ENCODE peak calls at places on chromosome 18, in ten cellular contexts. Q, A, K, O, J, G, X, M, I and H are unnamed samples. For H3K4me1 and H3K9me3, the result is how much of the 10 kb centered on the place peaks cover.

GRCh38 chr18:13455960-13456471 is 237.5 kb downstream of the LDLRAD4 start:
- DNase-seq in Q (no peak), A (no peak), K (no peak), O (no peak), J (no peak), G (no peak), X (no peak), M (no peak), I (peak), H (peak)

GRCh38 chr18:48023334-48024008 is 93.0 kb upstream of the SMAD2 start:
- DNase-seq in Q (peak), A (no peak), K (peak), O (peak), J (no peak), G (peak), X (peak), M (no peak), I (peak), H (no peak)

GRCh38 chr18:7133181-7133580 is 15.6 kb upstream of the LAMA1 start:
- DNase-seq in Q (peak), A (no peak), K (peak), O (no peak), J (no peak), G (no peak), X (no peak), M (no peak), I (no peak), H (no peak)

GRCh38 chr18:13660510-13660909 is 65.8 kb downstream of the FAM210A start:
- DNase-seq in Q (peak), A (peak), K (no peak), O (no peak), J (no peak), G (no peak), X (no peak), M (no peak), I (peak), H (no peak)

GRCh38 chr18:59021500-59021899 is 118.2 kb upstream of the SEC11C start:
- DNase-seq in Q (no peak), A (no peak), K (no peak), O (peak), J (no peak), G (no peak), X (peak), M (no peak), I (peak), H (no peak)

GRCh38 chr18:31760695-31761094 is at the start of gene SLC25A52:
- DNase-seq in Q (no peak), A (no peak), K (no peak), O (no peak), J (no peak), G (no peak), X (no peak), M (no peak), I (no peak), H (no peak)

GRCh38 chr18:58565021-58565420 is 63.9 kb downstream of the ALPK2 start:
- DNase-seq in Q (no peak), A (no peak), K (no peak), O (no peak), J (no peak), G (no peak), X (no peak), M (peak), I (no peak), H (no peak)

GRCh38 chr18:36950960-36951359 is 122.0 kb downstream of the KIAA1328 start:
- DNase-seq in Q (no peak), A (no peak), K (no peak), O (no peak), J (no peak), G (no peak), X (no peak), M (no peak), I (no peak), H (no peak)

GRCh38 chr18:78246041-78246440 is 733.6 kb upstream of the SALL3 start:
- DNase-seq in Q (no peak), A (no peak), K (no peak), O (no peak), J (no peak), G (no peak), X (no peak), M (no peak), I (no peak), H (no peak)

GRCh38 chr18:6219116-6219717 is 195.5 kb downstream of the L3MBTL4 start:
- DNase-seq in Q (peak), A (no peak), K (peak), O (peak), J (no peak), G (no peak), X (no peak), M (no peak), I (peak), H (no peak)

GRCh38 chr18:46632401-46633089 is 24.5 kb downstream of the LOXHD1 start:
- DNase-seq in Q (peak), A (no peak), K (peak), O (no peak), J (no peak), G (peak), X (no peak), M (no peak), I (no peak), H (no peak)

GRCh38 chr18:29012364-29012763 is 835.4 kb upstream of the CDH2 start:
- DNase-seq in Q (no peak), A (no peak), K (no peak), O (no peak), J (no peak), G (no peak), X (no peak), M (no peak), I (no peak), H (no peak)

GRCh38 chr18:58315739-58316215 is 271.8 kb downstream of the NEDD4L start:
- DNase-seq in Q (peak), A (no peak), K (no peak), O (no peak), J (no peak), G (peak), X (no peak), M (no peak), I (peak), H (no peak)

GRCh38 chr18:59054892-59055291 is 84.8 kb upstream of the SEC11C start:
- DNase-seq in Q (peak), A (peak), K (no peak), O (no peak), J (no peak), G (no peak), X (peak), M (no peak), I (no peak), H (no peak)

GRCh38 chr18:44178476-44178875 is 502.2 kb upstream of the SETBP1 start:
- DNase-seq in Q (no peak), A (peak), K (no peak), O (no peak), J (no peak), G (no peak), X (no peak), M (peak), I (no peak), H (no peak)

GRCh38 chr18:39406941-39407340 is 1841.3 kb upstream of the CELF4 start:
- DNase-seq in Q (no peak), A (no peak), K (no peak), O (no peak), J (no peak), G (no peak), X (no peak), M (no peak), I (no peak), H (no peak)

GRCh38 chr18:45901654-45902210 is 65.4 kb downstream of the EPG5 start:
- DNase-seq in Q (peak), A (no peak), K (no peak), O (no peak), J (no peak), G (no peak), X (no peak), M (no peak), I (no peak), H (no peak)

GRCh38 chr18:12287131-12287681 is 20.8 kb upstream of the TUBB6 start:
- DNase-seq in Q (no peak), A (no peak), K (no peak), O (peak), J (no peak), G (peak), X (no peak), M (no peak), I (no peak), H (no peak)

GRCh38 chr18:69934866-69935265 is 12.8 kb downstream of the CD226 start:
- DNase-seq in Q (no peak), A (no peak), K (no peak), O (no peak), J (no peak), G (no peak), X (no peak), M (no peak), I (no peak), H (no peak)

GRCh38 chr18:12307251-12307736 is 747 bp upstream of the TUBB6 start:
- DNase-seq in Q (peak), A (peak), K (peak), O (peak), J (no peak), G (peak), X (no peak), M (no peak), I (peak), H (no peak)

GRCh38 chr18:1034971-1035370 is 130.3 kb downstream of the ADCYAP1 start:
- DNase-seq in Q (no peak), A (no peak), K (no peak), O (no peak), J (no peak), G (no peak), X (no peak), M (no peak), I (no peak), H (no peak)

GRCh38 chr18:57002627-57003026 is 144.3 kb upstream of the BOD1L2 start:
- DNase-seq in Q (no peak), A (no peak), K (no peak), O (no peak), J (no peak), G (no peak), X (no peak), M (no peak), I (no peak), H (no peak)

GRCh38 chr18:38450876-38451275 is 885.3 kb upstream of the CELF4 start:
- DNase-seq in Q (peak), A (no peak), K (no peak), O (no peak), J (no peak), G (no peak), X (no peak), M (no peak), I (no peak), H (no peak)

GRCh38 chr18:8960740-8961657 is 141.5 kb upstream of the NDUFV2 start:
- DNase-seq in Q (peak), A (no peak), K (peak), O (no peak), J (no peak), G (peak), X (no peak), M (no peak), I (no peak), H (no peak)

GRCh38 chr18:79512461-79513380 is 117.0 kb downstream of the NFATC1 start:
- DNase-seq in Q (no peak), A (peak), K (no peak), O (no peak), J (no peak), G (no peak), X (peak), M (peak), I (no peak), H (no peak)

GRCh38 chr18:75437979-75438378 is 10.5 kb upstream of the SMIM21 start:
- DNase-seq in Q (no peak), A (no peak), K (no peak), O (no peak), J (no peak), G (no peak), X (no peak), M (no peak), I (no peak), H (no peak)

GRCh38 chr18:79507546-79508480 is 112.1 kb downstream of the NFATC1 start:
- DNase-seq in Q (peak), A (peak), K (peak), O (no peak), J (no peak), G (no peak), X (peak), M (peak), I (peak), H (no peak)

GRCh38 chr18:62585274-62586147 is 62.7 kb downstream of the ZCCHC2 start:
- DNase-seq in Q (no peak), A (no peak), K (no peak), O (no peak), J (no peak), G (no peak), X (no peak), M (no peak), I (no peak), H (no peak)

GRCh38 chr18:62586148-62586774 is 63.4 kb downstream of the ZCCHC2 start:
- DNase-seq in Q (peak), A (peak), K (peak), O (peak), J (peak), G (peak), X (peak), M (peak), I (peak), H (peak)

GRCh38 chr18:62586781-62587487 is 64.1 kb downstream of the ZCCHC2 start:
- DNase-seq in Q (no peak), A (no peak), K (no peak), O (no peak), J (no peak), G (no peak), X (no peak), M (no peak), I (no peak), H (no peak)

GRCh38 chr18:62587689-62588088 is 64.9 kb downstream of the ZCCHC2 start:
- DNase-seq in Q (no peak), A (no peak), K (no peak), O (no peak), J (no peak), G (no peak), X (no peak), M (no peak), I (no peak), H (no peak)

GRCh38 chr18:62584241-62585120 is 61.7 kb downstream of the ZCCHC2 start:
- DNase-seq in Q (peak), A (peak), K (peak), O (peak), J (peak), G (peak), X (peak), M (peak), I (peak), H (peak)
- H3K4me1 ChIP-seq in Q (under half), A (under half), K (under half), O (under half), J (under half), G (under half), X (under half), M (under half), I (under half), H (under half)

GRCh38 chr18:26614374-26614773 is 66.0 kb upstream of the KCTD1 start:
- DNase-seq in Q (peak), A (no peak), K (no peak), O (no peak), J (no peak), G (no peak), X (no peak), M (no peak), I (no peak), H (no peak)

GRCh38 chr18:26618130-26618529 is 69.8 kb upstream of the KCTD1 start:
- DNase-seq in Q (peak), A (no peak), K (no peak), O (no peak), J (no peak), G (peak), X (no peak), M (no peak), I (no peak), H (no peak)

GRCh38 chr18:26621161-26622026 is 73.0 kb upstream of the KCTD1 start:
- DNase-seq in Q (no peak), A (peak), K (no peak), O (peak), J (no peak), G (peak), X (peak), M (no peak), I (no peak), H (no peak)

GRCh38 chr18:26617151-26617554 is 68.8 kb upstream of the KCTD1 start:
- DNase-seq in Q (peak), A (no peak), K (peak), O (no peak), J (no peak), G (peak), X (no peak), M (no peak), I (no peak), H (no peak)

GRCh38 chr18:26619350-26619749 is 71.0 kb upstream of the KCTD1 start:
- DNase-seq in Q (no peak), A (no peak), K (no peak), O (no peak), J (no peak), G (no peak), X (no peak), M (no peak), I (no peak), H (no peak)
- H3K9me3 ChIP-seq in Q (under half), A (under half), K (under half), O (under half), J (under half), G (under half), X (under half), M (under half), I (under half), H (under half)

DNA sequence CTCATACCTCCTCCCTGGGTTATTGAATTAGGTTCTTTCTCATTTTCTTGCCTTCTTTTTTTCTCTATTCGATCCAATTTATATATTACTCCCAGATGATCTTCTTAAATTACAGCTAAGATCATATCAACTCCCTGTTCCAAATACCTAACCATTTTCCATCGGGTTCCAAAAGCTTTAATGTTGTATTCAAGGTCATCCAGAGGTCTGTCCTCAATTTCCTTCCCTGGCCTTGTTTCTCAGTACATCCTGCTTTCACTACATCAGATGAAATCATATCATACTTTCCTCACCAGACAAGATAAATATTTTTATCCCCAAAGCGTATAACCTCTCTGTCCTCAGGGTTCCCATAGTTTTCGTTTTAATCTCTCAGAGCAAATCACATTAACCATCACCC is 36.3 kb upstream of the GREB1L start:
- DNase-seq in Q (no peak), A (no peak), K (no peak), O (no peak), J (no peak), G (no peak), X (no peak), M (no peak), I (no peak), H (no peak)
- H3K27ac ChIP-seq in Q (no peak), A (no peak), K (no peak), O (no peak), J (no peak), G (no peak), X (no peak), M (no peak), I (no peak), H (no peak)

DNA sequence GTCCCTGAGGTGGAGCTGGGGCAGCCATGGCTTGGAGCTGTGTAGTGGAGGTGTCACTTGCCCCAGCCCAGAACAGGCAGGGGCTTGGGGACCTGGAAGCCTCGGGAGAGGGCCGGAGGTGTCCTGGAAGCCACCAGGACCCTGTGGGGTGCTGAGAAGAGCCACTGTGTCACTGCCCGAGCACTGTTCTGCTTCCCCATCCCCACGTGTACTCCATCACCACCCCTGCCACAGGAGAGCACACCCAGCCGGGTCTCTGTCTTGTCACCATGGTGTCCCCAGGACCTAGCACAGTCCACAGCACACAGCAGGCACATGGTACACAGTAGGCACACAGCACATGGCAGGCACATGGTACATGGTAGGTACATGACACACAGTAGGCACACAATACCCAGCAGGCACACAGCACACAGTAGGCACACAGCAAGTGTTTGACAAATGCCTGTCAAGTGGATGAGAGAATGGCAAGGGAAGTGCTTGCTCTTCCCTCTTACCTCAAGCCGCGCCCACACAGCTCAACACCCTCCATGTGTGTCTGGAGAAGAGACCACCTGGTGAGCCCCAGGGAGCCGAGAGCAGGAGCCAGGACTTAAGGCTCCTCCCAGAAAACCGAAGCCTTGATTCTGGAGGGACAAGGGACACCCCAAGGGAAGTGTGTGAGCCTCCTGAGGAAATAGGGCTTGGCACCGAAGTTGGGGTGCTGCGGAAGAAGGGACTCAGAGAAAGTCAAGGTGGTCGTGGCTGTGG is 13.3 kb downstream of the MBP start:
- DNase-seq in Q (no peak), A (no peak), K (no peak), O (no peak), J (no peak), G (no peak), X (no peak), M (no peak), I (no peak), H (no peak)
- H3K4me1 ChIP-seq in Q (under half), A (under half), K (under half), O (under half), J (half or more), G (under half), X (half or more), M (under half), I (under half), H (half or more)

GRCh38 chr18:3495691-3496090 is 45.7 kb downstream of the TGIF1 start:
- DNase-seq in Q (no peak), A (no peak), K (no peak), O (no peak), J (no peak), G (no peak), X (no peak), M (no peak), I (no peak), H (no peak)
- H3K9me3 ChIP-seq in Q (under half), A (under half), K (under half), O (under half), J (under half), G (under half), X (under half), M (under half), I (under half), H (under half)

GRCh38 chr18:49917742-49918141 is 104.4 kb upstream of the ACAA2 start:
- DNase-seq in Q (no peak), A (no peak), K (no peak), O (no peak), J (no peak), G (no peak), X (no peak), M (no peak), I (no peak), H (no peak)

GRCh38 chr18:49924293-49924983 is 111.1 kb upstream of the ACAA2 start:
- DNase-seq in Q (peak), A (no peak), K (no peak), O (no peak), J (no peak), G (no peak), X (no peak), M (no peak), I (no peak), H (no peak)

GRCh38 chr18:49922228-49922627 is 108.9 kb upstream of the ACAA2 start:
- DNase-seq in Q (no peak), A (no peak), K (no peak), O (no peak), J (no peak), G (peak), X (no peak), M (no peak), I (no peak), H (no peak)

GRCh38 chr18:49920731-49921130 is 107.4 kb upstream of the ACAA2 start:
- DNase-seq in Q (peak), A (no peak), K (no peak), O (peak), J (no peak), G (peak), X (no peak), M (no peak), I (no peak), H (no peak)

GRCh38 chr18:49921278-49922037 is 108.1 kb upstream of the ACAA2 start:
- DNase-seq in Q (peak), A (no peak), K (no peak), O (peak), J (no peak), G (no peak), X (no peak), M (no peak), I (no peak), H (no peak)
- H3K27ac ChIP-seq in Q (no peak), A (no peak), K (no peak), O (peak), J (no peak), G (no peak), X (no peak), M (no peak), I (no peak), H (no peak)

DNA sequence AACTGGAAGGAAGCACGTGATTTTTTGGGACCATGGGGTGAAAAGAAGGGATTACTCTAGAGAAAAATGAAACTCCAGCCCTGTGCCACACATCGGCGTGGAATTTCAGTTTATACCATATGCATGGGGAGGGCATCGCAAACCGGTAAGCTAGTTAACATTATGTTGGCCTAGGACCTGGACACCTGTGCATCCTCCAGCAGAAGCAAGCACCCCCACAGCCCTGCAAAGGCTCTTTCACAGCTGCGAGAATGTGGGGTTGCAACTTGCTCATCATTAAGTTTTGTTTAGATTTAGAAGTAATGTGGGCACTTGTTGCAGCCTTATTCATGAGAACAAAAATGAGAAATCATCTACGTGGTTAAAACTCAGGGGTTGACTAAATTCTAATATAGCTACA is 299.2 kb downstream of the PIEZO2 start:
- DNase-seq in Q (no peak), A (no peak), K (no peak), O (no peak), J (no peak), G (no peak), X (no peak), M (no peak), I (no peak), H (no peak)
- H3K4me1 ChIP-seq in Q (under half), A (under half), K (under half), O (under half), J (under half), G (under half), X (under half), M (under half), I (under half), H (under half)